ENCODE peak calls at places on chromosome 19, in five cellular contexts. T is CD4-positive, alpha-beta T cell; H is heart right ventricle; N is progenitor cell of endocrine pancreas; E is HFF-Myc. M is an unnamed sample.

GRCh38 chr19:28420731-28421550 is 792.0 kb downstream of the UQCRFS1 start:
- DNase-seq in T (no peak), H (no peak), N (no peak), E (no peak), M (no peak)

GRCh38 chr19:32150605-32151004 is 194.8 kb upstream of the ZNF507 start:
- DNase-seq in E (no peak), T (no peak), H (no peak), N (no peak), M (no peak)

GRCh38 chr19:32039446-32039845 is 306.0 kb upstream of the ZNF507 start:
- DNase-seq in E (no peak), H (no peak), N (no peak), T (no peak), M (no peak)

GRCh38 chr19:33766623-33767022 is 30.0 kb upstream of the KCTD15 start:
- DNase-seq in N (no peak), H (no peak), T (no peak), E (no peak), M (no peak)

GRCh38 chr19:2337329-2337707 is 8.8 kb downstream of the SPPL2B start:
- DNase-seq in H (no peak), T (no peak), E (no peak), N (no peak), M (peak)

GRCh38 chr19:37114001-37114400 is 35.8 kb downstream of the ZNF420 start:
- DNase-seq in H (no peak), N (no peak), T (no peak), E (no peak), M (no peak)

GRCh38 chr19:53102701-53103140 is 501 bp downstream of the ZNF160 start:
- DNase-seq in N (peak), T (peak), H (peak), E (no peak), M (no peak)

GRCh38 chr19:8529369-8530006 is 15.5 kb upstream of the ZNF414 start:
- DNase-seq in H (no peak), N (no peak), T (no peak), E (no peak), M (no peak)

GRCh38 chr19:17358395-17358794 is 18.7 kb downstream of the PLVAP start:
- DNase-seq in T (no peak), N (no peak), E (no peak), H (no peak), M (no peak)

GRCh38 chr19:913080-913748 is at the start of gene R3HDM4:
- DNase-seq in T (peak), E (no peak), H (peak), N (peak), M (peak)

GRCh38 chr19:35901854-35902661 is at the start of gene HCST:
- DNase-seq in N (no peak), E (no peak), T (peak), H (no peak), M (no peak)

GRCh38 chr19:28981994-28982393 is 231.0 kb downstream of the UQCRFS1 start:
- DNase-seq in H (no peak), E (no peak), N (no peak), T (no peak), M (no peak)

GRCh38 chr19:4327252-4327876 is 11.3 kb downstream of the STAP2 start:
- DNase-seq in N (peak), H (peak), E (peak), T (peak), M (peak)

GRCh38 chr19:4328243-4328990 is 10.2 kb downstream of the STAP2 start:
- DNase-seq in E (peak), T (peak), H (peak), N (peak), M (peak)

GRCh38 chr19:4326837-4327251 is 11.8 kb downstream of the STAP2 start:
- DNase-seq in E (no peak), N (no peak), T (no peak), H (no peak), M (no peak)

GRCh38 chr19:4326215-4326836 is 12.3 kb downstream of the STAP2 start:
- DNase-seq in T (no peak), E (no peak), H (no peak), N (no peak), M (no peak)

GRCh38 chr19:4327877-4328242 is 10.8 kb downstream of the STAP2 start:
- DNase-seq in E (no peak), H (no peak), N (no peak), T (no peak), M (no peak)
- TF ChIP-seq CTCF in E (no peak), H (no peak), N (no peak), T (no peak), M (no peak)

GRCh38 chr19:44644391-44645016 is 794 bp downstream of the PVR start:
- DNase-seq in H (no peak), N (no peak), T (no peak), E (no peak), M (no peak)

GRCh38 chr19:44642375-44642774 is 1.3 kb upstream of the PVR start:
- DNase-seq in N (no peak), H (no peak), E (no peak), T (no peak), M (no peak)

GRCh38 chr19:44645407-44646048 is 1.8 kb downstream of the PVR start:
- DNase-seq in N (no peak), E (no peak), H (no peak), T (no peak), M (no peak)

GRCh38 chr19:44641866-44642265 is 1.8 kb upstream of the PVR start:
- DNase-seq in H (no peak), T (no peak), E (no peak), N (no peak), M (no peak)

GRCh38 chr19:44643605-44644390 is at the start of gene PVR:
- DNase-seq in H (peak), E (no peak), N (peak), T (no peak), M (peak)
- TF ChIP-seq CTCF in H (peak), E (no peak), N (peak), T (no peak), M (no peak)

GRCh38 chr19:4780860-4781259 is 10.7 kb upstream of the FEM1A start:
- DNase-seq in H (no peak), E (no peak), T (no peak), N (no peak), M (no peak)

GRCh38 chr19:4776436-4777205 is 14.9 kb upstream of the FEM1A start:
- DNase-seq in T (no peak), H (no peak), E (no peak), N (no peak), M (no peak)

GRCh38 chr19:4781851-4782250 is 9.7 kb upstream of the FEM1A start:
- DNase-seq in E (no peak), T (no peak), H (no peak), N (no peak), M (no peak)
- TF ChIP-seq CTCF in E (no peak), T (no peak), H (no peak), N (no peak), M (no peak)

DNA sequence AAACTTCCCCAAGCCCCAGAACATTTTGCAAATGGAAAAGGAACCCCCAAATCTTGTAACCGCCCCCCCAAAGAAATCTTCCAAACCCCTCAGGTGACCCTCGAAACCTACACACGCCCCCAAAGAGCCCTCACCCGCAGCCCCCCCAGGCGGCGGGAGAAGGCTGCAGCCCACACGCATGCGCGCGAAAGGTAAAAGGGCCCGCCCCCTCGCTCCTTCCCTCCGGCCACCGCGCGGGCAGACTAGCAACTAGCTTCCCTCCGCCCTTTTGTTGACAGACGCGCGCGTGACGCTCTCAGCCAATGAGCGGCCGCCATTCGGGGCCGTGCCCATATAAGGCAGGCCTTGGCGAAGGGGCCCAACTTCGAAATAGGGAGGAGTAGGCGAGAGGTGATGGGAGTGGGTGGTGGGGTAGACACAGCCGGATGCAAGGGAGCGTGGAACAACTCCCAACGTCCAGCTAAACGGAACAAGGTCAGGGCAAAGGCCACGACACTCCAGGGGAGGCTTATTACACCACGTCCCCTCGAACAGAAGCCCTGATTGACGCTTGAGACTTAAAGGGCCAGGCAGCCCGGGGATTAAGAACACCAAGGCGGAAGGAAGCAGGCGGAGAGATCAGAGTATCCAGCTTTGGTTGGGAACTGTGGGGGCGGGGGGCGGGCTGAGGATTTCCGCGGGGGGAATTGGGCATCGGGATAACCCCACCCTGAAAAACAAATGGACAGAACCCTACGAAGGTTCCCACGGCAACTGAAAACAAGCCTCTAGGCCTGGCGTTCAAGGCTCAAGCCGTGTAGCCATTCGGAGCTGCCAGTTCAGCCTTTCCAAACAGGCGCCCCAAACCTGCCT is 13.3 kb downstream of the FBXO46 start:
- DNase-seq in E (peak), N (peak), T (peak), H (peak), M (peak)
- TF ChIP-seq CTCF in E (no peak), N (no peak), T (no peak), H (peak), M (no peak)

GRCh38 chr19:10960314-10961072 is at the start of gene SMARCA4:
- DNase-seq in T (peak), N (peak), H (peak), E (peak), M (peak)
- TF ChIP-seq CTCF in T (no peak), N (no peak), H (no peak), E (no peak), M (no peak)

GRCh38 chr19:14505488-14506239 is 9.7 kb upstream of the GIPC1 start:
- DNase-seq in N (peak), H (peak), E (no peak), T (peak), M (no peak)
- TF ChIP-seq CTCF in N (peak), H (peak), E (peak), T (peak), M (peak)

M was measured in dorsolateral prefrontal cortex.